ENCODE peak calls at places on chromosomes 3 and 15, in eight cellular contexts. K is foreskin fibroblast; Q is fibroblast of pulmonary artery; U is NAMALWA; G is stimulated activated CD8-positive, alpha-beta memory T cell treated with anti-CD3 and anti-CD28 coated beads, Interleukin-12 subunit alpha, Interleukin-12 subunit beta, amount 100 ng/mL, for 1 hour; R is neural crest cell; N is lower lobe of right lung; T is EL. H is an unnamed sample.

GRCh38 chr3:129602730-129603560 is 3.5 kb downstream of the PLXND1 start:
- DNase-seq in K (peak; percentile 94), Q (peak; percentile 95), U (no peak), G (no peak), R (no peak), N (peak; percentile 67), T (peak; percentile 90), H (peak; percentile 67)

GRCh38 chr15:71103102-71103676 is 12.1 kb upstream of the THSD4 start:
- DNase-seq in K (no peak), Q (peak; percentile 74), U (peak; percentile 46), G (no peak), R (peak; percentile 9), N (no peak), T (peak; percentile 72), H (peak; percentile 35)

GRCh38 chr3:55484191-55484644 is 2.9 kb downstream of the WNT5A start:
- DNase-seq in K (no peak), Q (no peak), U (no peak), G (no peak), R (no peak), N (no peak), T (peak; percentile 57), H (no peak)

GRCh38 chr3:73213906-73214305 is 152.4 kb downstream of the EBLN2 start:
- DNase-seq in K (no peak), Q (peak; percentile 6), U (no peak), G (no peak), R (no peak), N (no peak), T (peak; percentile 13), H (peak; percentile 2)

GRCh38 chr3:118760611-118761606 is 273.7 kb downstream of the IGSF11 start:
- DNase-seq in K (no peak), Q (no peak), U (no peak), G (no peak), R (no peak), N (no peak), T (no peak), H (no peak)

GRCh38 chr3:88235102-88235501 is 85.3 kb downstream of the C3orf38 start:
- DNase-seq in K (no peak), Q (peak; percentile 23), U (no peak), G (no peak), R (no peak), N (no peak), T (peak; percentile 6), H (no peak)

GRCh38 chr15:38610748-38611147 is 46.1 kb upstream of the RASGRP1 start:
- DNase-seq in K (no peak), Q (no peak), U (peak; percentile 61), G (no peak), R (no peak), N (no peak), T (no peak), H (no peak)

GRCh38 chr15:79128556-79128955 is 38.0 kb upstream of the RASGRF1 start:
- DNase-seq in K (no peak), Q (no peak), U (no peak), G (no peak), R (no peak), N (no peak), T (no peak), H (no peak)

GRCh38 chr3:147653309-147653923 is 244.3 kb downstream of the ZIC1 start:
- DNase-seq in K (no peak), Q (no peak), U (no peak), G (no peak), R (no peak), N (no peak), T (peak; percentile 7), H (no peak)

GRCh38 chr15:28105793-28106192 is 6.7 kb upstream of the OCA2 start:
- DNase-seq in K (no peak), Q (no peak), U (no peak), G (no peak), R (no peak), N (no peak), T (no peak), H (no peak)

GRCh38 chr3:127456471-127457093 is 134.0 kb downstream of the TPRA1 start:
- DNase-seq in K (peak; percentile 64), Q (peak; percentile 67), U (no peak), G (no peak), R (no peak), N (no peak), T (peak; percentile 81), H (peak; percentile 63)

GRCh38 chr3:72797773-72798543 is 50.3 kb downstream of the SHQ1 start:
- DNase-seq in K (no peak), Q (peak; percentile 53), U (no peak), G (no peak), R (no peak), N (no peak), T (peak; percentile 38), H (peak; percentile 54)

GRCh38 chr3:29346828-29347227 is 66.0 kb downstream of the RBMS3 start:
- DNase-seq in K (peak; percentile 45), Q (peak; percentile 43), U (no peak), G (no peak), R (no peak), N (no peak), T (peak; percentile 82), H (peak; percentile 58)

GRCh38 chr3:98136631-98137030 is 6.1 kb downstream of the OR5H1 start:
- DNase-seq in K (no peak), Q (no peak), U (no peak), G (no peak), R (no peak), N (no peak), T (no peak), H (no peak)

H was measured in cardiac muscle cell.